ENCODE peak calls at places on chromosome 12, in four cellular contexts. V is gastrocnemius medialis, G is endothelial cell of umbilical vein, R is astrocyte. E is an unnamed sample.
A peak's percentile ranks its signal among the peaks of the same experiment; 100 is the strongest.

GRCh38 chr12:49223122-49223521 is 34.2 kb upstream of the TUBA1A start:
- DNase-seq in R (no peak), V (no peak), G (no peak), E (no peak)

GRCh38 chr12:110957652-110958051 is 37.3 kb upstream of the MYL2 start:
- DNase-seq in R (no peak), V (no peak), G (no peak), E (no peak)

GRCh38 chr12:95784286-95784685 is 6.3 kb downstream of the NTN4 start:
- DNase-seq in G (no peak), V (no peak), R (no peak), E (peak; percentile 64)

GRCh38 chr12:18943200-18943599 is 186.3 kb upstream of the PLEKHA5 start:
- DNase-seq in V (no peak), R (no peak), G (no peak), E (no peak)

GRCh38 chr12:71636704-71637115 is 26.9 kb downstream of the ZFC3H1 start:
- DNase-seq in R (peak; percentile 51), V (no peak), G (peak; percentile 66), E (peak; percentile 35)

GRCh38 chr12:12734054-12734453 is 16.9 kb downstream of the CDKN1B start:
- DNase-seq in G (no peak), R (peak; percentile 76), V (no peak), E (no peak)

GRCh38 chr12:97267803-97268202 is 194.8 kb upstream of the RMST start:
- DNase-seq in V (no peak), R (no peak), G (no peak), E (no peak)

GRCh38 chr12:124754949-124755800 is 108.5 kb downstream of the SCARB1 start:
- DNase-seq in R (peak; percentile 80), G (no peak), V (peak; percentile 91), E (peak; percentile 57)

GRCh38 chr12:59158681-59159080 is 238.4 kb upstream of the LRIG3 start:
- DNase-seq in G (no peak), V (no peak), R (no peak), E (no peak)

GRCh38 chr12:18864900-18865561 is 127.1 kb downstream of the CAPZA3 start:
- DNase-seq in R (peak; percentile 63), V (peak; percentile 13), G (no peak), E (peak; percentile 40)

GRCh38 chr12:3538691-3539030 is 47.7 kb downstream of the PRMT8 start:
- DNase-seq in G (no peak), R (no peak), V (no peak), E (no peak)

GRCh38 chr12:65742481-65742971 is 81.8 kb upstream of the HMGA2 start:
- DNase-seq in V (no peak), G (peak; percentile 29), R (peak; percentile 24), E (peak; percentile 41)

GRCh38 chr12:79508622-79509021 is 182.1 kb downstream of the PAWR start:
- DNase-seq in R (no peak), G (no peak), V (no peak), E (no peak)

GRCh38 chr12:13661005-13661887 is 320.2 kb downstream of the GRIN2B start:
- DNase-seq in G (peak; percentile 44), V (peak; percentile 11), R (peak; percentile 10), E (peak; percentile 38)

GRCh38 chr12:12372946-12373722 is 16.3 kb downstream of the BORCS5 start:
- DNase-seq in V (no peak), R (no peak), G (no peak), E (no peak)

GRCh38 chr12:89370850-89371249 is 18.5 kb upstream of the DUSP6 start:
- DNase-seq in R (peak; percentile 97), G (peak; percentile 92), V (no peak), E (peak; percentile 79)

GRCh38 chr12:18148961-18149360 is 59.0 kb upstream of the RERGL start:
- DNase-seq in R (no peak), V (no peak), G (no peak), E (no peak)

GRCh38 chr12:76018672-76019071 is 12.9 kb downstream of the PHLDA1 start:
- DNase-seq in R (no peak), G (no peak), V (no peak), E (no peak)

GRCh38 chr12:57452937-57453509 is 2.1 kb upstream of the INHBE start:
- DNase-seq in R (peak; percentile 47), V (peak; percentile 82), G (peak; percentile 75), E (peak; percentile 81)

GRCh38 chr12:121005346-121005815 is 10.9 kb downstream of the C12orf43 start:
- DNase-seq in V (no peak), G (peak; percentile 61), R (no peak), E (peak; percentile 52)

GRCh38 chr12:50403001-50403440 is 2.3 kb downstream of the LARP4 start:
- DNase-seq in R (no peak), V (no peak), G (no peak), E (no peak)
- H3K27ac ChIP-seq in R (peak overlapping the region; percentile 80), V (peak overlapping the region; percentile 98), G (peak overlapping the region; percentile 32), E (no peak overlapping the region)

DNA sequence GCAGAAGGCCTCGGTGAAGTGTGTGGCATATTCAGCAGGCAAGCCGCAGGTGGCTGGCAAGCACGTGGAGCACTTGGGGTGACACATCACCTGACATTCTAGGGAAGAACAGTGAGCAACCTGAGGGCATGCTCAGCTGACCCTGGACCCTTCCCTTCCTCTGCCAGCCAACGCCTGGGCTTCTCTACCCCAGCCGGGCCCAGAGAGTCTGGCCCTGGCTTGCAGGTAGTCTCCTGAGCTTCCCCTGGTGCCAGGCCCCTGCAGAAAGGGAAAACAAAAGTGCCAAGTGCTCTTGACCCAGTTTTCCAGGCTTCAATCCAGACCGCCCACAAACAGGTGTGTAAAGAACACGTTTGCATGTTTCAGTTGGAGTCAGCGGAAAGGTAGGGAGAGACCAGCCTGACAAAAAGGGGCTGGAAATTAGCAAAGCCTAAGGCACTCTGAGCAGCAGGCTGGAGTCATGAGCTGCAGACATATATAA is 45.7 kb downstream of the PRKAB1 start:
- DNase-seq in G (no peak), R (no peak), V (no peak), E (no peak)
- H3K36me3 ChIP-seq in G (no peaks in the 10 kb centered on the region), R (peaks cover 21% of the 10 kb centered on the region), V (no peaks in the 10 kb centered on the region), E (no peaks in the 10 kb centered on the region)

GRCh38 chr12:25051171-25051570 is 102.3 kb upstream of the BCAT1 start:
- DNase-seq in V (no peak), G (no peak), R (no peak), E (no peak)
- H3K4me3 ChIP-seq in V (no peak overlapping the region), G (no peak overlapping the region), R (no peak overlapping the region), E (no peak overlapping the region)

GRCh38 chr12:52225752-52226151 is 7.3 kb upstream of the KRT7 start:
- DNase-seq in V (no peak), R (no peak), G (no peak), E (no peak)

GRCh38 chr12:52221912-52222457 is 11.1 kb upstream of the KRT7 start:
- DNase-seq in V (peak; percentile 68), R (no peak), G (peak; percentile 44), E (peak; percentile 60)

GRCh38 chr12:52222692-52223091 is 10.4 kb upstream of the KRT7 start:
- DNase-seq in G (no peak), R (no peak), V (no peak), E (no peak)

GRCh38 chr12:52224154-52224553 is 8.9 kb upstream of the KRT7 start:
- DNase-seq in R (no peak), G (no peak), V (no peak), E (no peak)

GRCh38 chr12:52223411-52224039 is 9.5 kb upstream of the KRT7 start:
- DNase-seq in G (no peak), R (no peak), V (no peak), E (peak; percentile 60)
- H3K27ac ChIP-seq in G (no peak overlapping the region), R (no peak overlapping the region), V (no peak overlapping the region), E (peak overlapping the region; percentile 76)

DNA sequence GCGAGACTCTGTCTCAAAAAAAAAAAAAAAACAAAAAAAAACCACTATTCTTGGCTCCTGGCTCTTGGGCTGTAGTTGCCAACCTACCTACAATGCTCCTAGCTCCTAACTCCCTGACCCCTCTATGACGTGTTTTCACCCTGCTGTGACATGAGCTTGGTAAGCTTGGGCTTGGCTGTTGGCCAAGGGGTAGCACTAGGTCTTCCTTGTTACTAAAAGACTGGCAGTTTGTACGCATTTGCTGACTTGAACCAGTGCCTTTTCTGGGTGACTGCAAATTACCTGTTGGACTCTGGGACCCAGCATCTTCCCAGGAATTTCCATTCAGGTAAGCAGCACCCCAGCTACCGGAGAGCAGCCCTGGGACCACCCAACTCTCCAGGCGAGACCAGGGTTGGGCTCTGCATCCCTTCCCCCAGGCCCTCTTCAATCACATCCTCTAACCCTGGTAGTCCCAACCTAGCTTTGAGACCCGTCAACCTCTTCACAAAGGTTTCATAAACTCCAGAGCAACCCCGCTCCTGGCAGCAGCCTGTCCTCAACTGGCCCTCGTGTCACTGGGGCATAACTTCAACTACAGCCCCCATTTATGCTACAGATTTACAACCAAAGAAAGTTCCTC is 8.3 kb downstream of the CDK2AP1 start:
- DNase-seq in G (no peak), R (no peak), V (no peak), E (no peak)
- H3K36me3 ChIP-seq in G (peaks cover 27% of the 10 kb centered on the region), R (peaks cover 52% of the 10 kb centered on the region), V (no peaks in the 10 kb centered on the region), E (peaks cover 64% of the 10 kb centered on the region)

GRCh38 chr12:1591029-1591428 is 3.4 kb downstream of the FBXL14 start:
- DNase-seq in G (peak; percentile 51), R (no peak), V (no peak), E (no peak)

GRCh38 chr12:1591543-1591942 is 2.8 kb downstream of the FBXL14 start:
- DNase-seq in V (no peak), G (no peak), R (no peak), E (no peak)

GRCh38 chr12:1590083-1590979 is 4.0 kb downstream of the FBXL14 start:
- DNase-seq in G (no peak), R (peak; percentile 90), V (no peak), E (no peak)

GRCh38 chr12:1588574-1588944 is 5.8 kb downstream of the FBXL14 start:
- DNase-seq in V (no peak), R (no peak), G (no peak), E (no peak)

GRCh38 chr12:1587927-1588573 is 6.3 kb downstream of the FBXL14 start:
- DNase-seq in G (no peak), V (no peak), R (no peak), E (no peak)
- H3K4me3 ChIP-seq in G (no peak overlapping the region), V (no peak overlapping the region), R (no peak overlapping the region), E (no peak overlapping the region)

GRCh38 chr12:109621864-109622485 is 48.4 kb downstream of the MVK start:
- DNase-seq in R (no peak), V (no peak), G (no peak), E (no peak)

GRCh38 chr12:109618091-109618490 is 44.5 kb downstream of the MVK start:
- DNase-seq in V (no peak), R (no peak), G (no peak), E (no peak)

GRCh38 chr12:109621271-109621671 is 47.7 kb downstream of the MVK start:
- DNase-seq in G (no peak), R (no peak), V (no peak), E (no peak)

GRCh38 chr12:109617496-109617895 is 43.9 kb downstream of the MVK start:
- DNase-seq in G (no peak), V (no peak), R (no peak), E (no peak)

GRCh38 chr12:109619002-109619604 is 45.5 kb downstream of the MVK start:
- DNase-seq in G (no peak), R (no peak), V (no peak), E (no peak)
- H3K27ac ChIP-seq in G (no peak overlapping the region), R (no peak overlapping the region), V (no peak overlapping the region), E (no peak overlapping the region)

GRCh38 chr12:132783917-132784531 is 22.4 kb upstream of the ANKLE2 start:
- DNase-seq in V (peak; percentile 39), G (no peak), R (no peak), E (no peak)
- H3K36me3 ChIP-seq in V (no peaks in the 10 kb centered on the region), G (peaks cover 17% of the 10 kb centered on the region), R (peaks cover 50% of the 10 kb centered on the region), E (peaks cover 76% of the 10 kb centered on the region)